ENCODE peak calls at places on chromosomes 2 and 18, in five cellular contexts. One of them, this sample, is unnamed.

GRCh38 chr2:124804014-124804940 is 779.2 kb downstream of the CNTNAP5 start:
- DNase-seq in endothelial cell of umbilical vein: no peak
- DNase-seq in neural progenitor cell: peak; percentile 71
- DNase-seq in GM23248: peak; percentile 43
- DNase-seq in PC-3: peak; percentile 46
- DNase-seq in this sample: no peak

GRCh38 chr2:20507711-20508110 is 60.8 kb downstream of the RHOB start:
- DNase-seq in endothelial cell of umbilical vein: no peak
- DNase-seq in PC-3: no peak
- DNase-seq in neural progenitor cell: no peak
- DNase-seq in GM23248: no peak
- DNase-seq in this sample: no peak

GRCh38 chr2:104429978-104430740 is 423.8 kb upstream of the POU3F3 start:
- DNase-seq in PC-3: no peak
- DNase-seq in GM23248: no peak
- DNase-seq in neural progenitor cell: peak; percentile 78
- DNase-seq in endothelial cell of umbilical vein: no peak
- DNase-seq in this sample: no peak

GRCh38 chr2:65922794-65923193 is 490.4 kb upstream of the SPRED2 start:
- DNase-seq in GM23248: peak; percentile 56
- DNase-seq in PC-3: peak; percentile 48
- DNase-seq in endothelial cell of umbilical vein: no peak
- DNase-seq in neural progenitor cell: no peak
- DNase-seq in this sample: no peak

GRCh38 chr2:196176142-196176738 is 4.9 kb upstream of the STK17B start:
- DNase-seq in endothelial cell of umbilical vein: no peak
- DNase-seq in neural progenitor cell: no peak
- DNase-seq in PC-3: no peak
- DNase-seq in GM23248: no peak
- DNase-seq in this sample: peak; percentile 96

GRCh38 chr2:63667132-63667531 is 78.4 kb downstream of the MDH1 start:
- DNase-seq in PC-3: peak; percentile 50
- DNase-seq in GM23248: peak; percentile 30
- DNase-seq in endothelial cell of umbilical vein: no peak
- DNase-seq in neural progenitor cell: no peak
- DNase-seq in this sample: no peak

GRCh38 chr2:31319391-31320175 is 85.6 kb downstream of the EHD3 start:
- DNase-seq in PC-3: no peak
- DNase-seq in GM23248: peak; percentile 83
- DNase-seq in endothelial cell of umbilical vein: peak; percentile 51
- DNase-seq in neural progenitor cell: no peak
- DNase-seq in this sample: peak; percentile 68

GRCh38 chr2:129483366-129483765 is 496.1 kb upstream of the RAB6C start:
- DNase-seq in endothelial cell of umbilical vein: no peak
- DNase-seq in neural progenitor cell: no peak
- DNase-seq in PC-3: no peak
- DNase-seq in GM23248: no peak
- DNase-seq in this sample: no peak

GRCh38 chr2:213834331-213834730 is 550.1 kb downstream of the SPAG16 start:
- DNase-seq in PC-3: peak; percentile 81
- DNase-seq in neural progenitor cell: no peak
- DNase-seq in GM23248: peak; percentile 88
- DNase-seq in endothelial cell of umbilical vein: peak; percentile 3
- DNase-seq in this sample: no peak

GRCh38 chr2:64105676-64106461 is 38.4 kb downstream of the PELI1 start:
- DNase-seq in neural progenitor cell: no peak
- DNase-seq in endothelial cell of umbilical vein: no peak
- DNase-seq in PC-3: no peak
- DNase-seq in GM23248: no peak
- DNase-seq in this sample: no peak

GRCh38 chr18:63342206-63342605 is 22.6 kb upstream of the BCL2 start:
- DNase-seq in neural progenitor cell: peak; percentile 66
- DNase-seq in PC-3: peak; percentile 52
- DNase-seq in GM23248: peak; percentile 37
- DNase-seq in endothelial cell of umbilical vein: peak; percentile 35
- DNase-seq in this sample: no peak

GRCh38 chr2:135030826-135031225 is 16.4 kb downstream of the MAP3K19 start:
- DNase-seq in neural progenitor cell: peak; percentile 66
- DNase-seq in GM23248: peak; percentile 60
- DNase-seq in endothelial cell of umbilical vein: peak; percentile 35
- DNase-seq in PC-3: peak; percentile 39
- DNase-seq in this sample: peak; percentile 49

GRCh38 chr2:235843591-235844395 is 324.4 kb downstream of the GBX2 start:
- DNase-seq in PC-3: no peak
- DNase-seq in neural progenitor cell: peak; percentile 49
- DNase-seq in endothelial cell of umbilical vein: no peak
- DNase-seq in GM23248: no peak
- DNase-seq in this sample: no peak

GRCh38 chr2:52000156-52000855 is 968.4 kb upstream of the NRXN1 start:
- DNase-seq in endothelial cell of umbilical vein: no peak
- DNase-seq in GM23248: peak; percentile 66
- DNase-seq in neural progenitor cell: no peak
- DNase-seq in PC-3: peak; percentile 8
- DNase-seq in this sample: no peak

GRCh38 chr2:69936913-69937312 is 22.0 kb downstream of the MXD1 start:
- DNase-seq in PC-3: no peak
- DNase-seq in GM23248: no peak
- DNase-seq in neural progenitor cell: no peak
- DNase-seq in endothelial cell of umbilical vein: peak; percentile 18
- DNase-seq in this sample: no peak

GRCh38 chr2:153536105-153536504 is 57.5 kb upstream of the RPRM start:
- DNase-seq in endothelial cell of umbilical vein: no peak
- DNase-seq in PC-3: no peak
- DNase-seq in GM23248: no peak
- DNase-seq in neural progenitor cell: no peak
- DNase-seq in this sample: no peak

GRCh38 chr18:70390366-70391090 is 101.7 kb downstream of the SOCS6 start:
- DNase-seq in endothelial cell of umbilical vein: no peak
- DNase-seq in GM23248: peak; percentile 64
- DNase-seq in PC-3: no peak
- DNase-seq in neural progenitor cell: no peak
- DNase-seq in this sample: no peak

GRCh38 chr2:176380341-176380740 is 111.1 kb downstream of the MTX2 start:
- DNase-seq in neural progenitor cell: no peak
- DNase-seq in GM23248: no peak
- DNase-seq in endothelial cell of umbilical vein: no peak
- DNase-seq in PC-3: no peak
- DNase-seq in this sample: no peak

GRCh38 chr2:102193074-102193473 is 6.3 kb downstream of the IL1RL2 start:
- DNase-seq in neural progenitor cell: no peak
- DNase-seq in GM23248: peak; percentile 40
- DNase-seq in PC-3: peak; percentile 77
- DNase-seq in endothelial cell of umbilical vein: no peak
- DNase-seq in this sample: no peak

GRCh38 chr2:102092518-102092917 is 50.0 kb upstream of the IL1R1 start:
- DNase-seq in endothelial cell of umbilical vein: no peak
- DNase-seq in GM23248: no peak
- DNase-seq in PC-3: no peak
- DNase-seq in neural progenitor cell: no peak
- DNase-seq in this sample: no peak

GRCh38 chr18:30211112-30211511 is 831.4 kb downstream of the DSC3 start:
- DNase-seq in endothelial cell of umbilical vein: no peak
- DNase-seq in neural progenitor cell: no peak
- DNase-seq in PC-3: no peak
- DNase-seq in GM23248: no peak
- DNase-seq in this sample: no peak

GRCh38 chr2:105344704-105345345 is 7.5 kb downstream of the C2orf49 start:
- DNase-seq in GM23248: peak; percentile 74
- DNase-seq in neural progenitor cell: peak; percentile 59
- DNase-seq in endothelial cell of umbilical vein: peak; percentile 62
- DNase-seq in PC-3: peak; percentile 77
- DNase-seq in this sample: no peak

GRCh38 chr2:109521233-109521632 is 92.5 kb downstream of the SEPTIN10 start:
- DNase-seq in PC-3: no peak
- DNase-seq in neural progenitor cell: no peak
- DNase-seq in GM23248: peak; percentile 29
- DNase-seq in endothelial cell of umbilical vein: no peak
- DNase-seq in this sample: no peak

GRCh38 chr2:204743368-204743960 is 198.2 kb downstream of the PARD3B start:
- DNase-seq in endothelial cell of umbilical vein: peak; percentile 61
- DNase-seq in GM23248: no peak
- DNase-seq in neural progenitor cell: no peak
- DNase-seq in PC-3: no peak
- DNase-seq in this sample: no peak

GRCh38 chr2:32832821-32833220 is 113.9 kb upstream of the LTBP1 start:
- DNase-seq in GM23248: peak; percentile 4
- DNase-seq in endothelial cell of umbilical vein: no peak
- DNase-seq in neural progenitor cell: peak; percentile 57
- DNase-seq in PC-3: no peak
- DNase-seq in this sample: no peak

GRCh38 chr2:105793230-105793975 is 48.7 kb downstream of the NCK2 start:
- DNase-seq in neural progenitor cell: no peak
- DNase-seq in endothelial cell of umbilical vein: no peak
- DNase-seq in PC-3: no peak
- DNase-seq in GM23248: no peak
- DNase-seq in this sample: no peak

GRCh38 chr18:6793986-6794385 is 64.5 kb downstream of the ARHGAP28 start:
- DNase-seq in PC-3: no peak
- DNase-seq in endothelial cell of umbilical vein: no peak
- DNase-seq in neural progenitor cell: no peak
- DNase-seq in GM23248: no peak
- DNase-seq in this sample: no peak

GRCh38 chr18:74081966-74082365 is 65.7 kb downstream of the FBXO15 start:
- DNase-seq in neural progenitor cell: no peak
- DNase-seq in GM23248: no peak
- DNase-seq in PC-3: no peak
- DNase-seq in endothelial cell of umbilical vein: no peak
- DNase-seq in this sample: no peak

GRCh38 chr18:74078257-74078656 is 69.4 kb downstream of the FBXO15 start:
- DNase-seq in neural progenitor cell: no peak
- DNase-seq in PC-3: no peak
- DNase-seq in GM23248: no peak
- DNase-seq in endothelial cell of umbilical vein: no peak
- DNase-seq in this sample: no peak

GRCh38 chr18:74083071-74083954 is 64.3 kb downstream of the FBXO15 start:
- DNase-seq in neural progenitor cell: no peak
- DNase-seq in endothelial cell of umbilical vein: no peak
- DNase-seq in PC-3: no peak
- DNase-seq in GM23248: no peak
- DNase-seq in this sample: no peak

GRCh38 chr18:74084184-74084583 is 63.5 kb downstream of the FBXO15 start:
- DNase-seq in GM23248: no peak
- DNase-seq in endothelial cell of umbilical vein: no peak
- DNase-seq in PC-3: no peak
- DNase-seq in neural progenitor cell: no peak
- DNase-seq in this sample: no peak

GRCh38 chr18:74082476-74083070 is 65.1 kb downstream of the FBXO15 start:
- DNase-seq in neural progenitor cell: peak; percentile 77
- DNase-seq in PC-3: peak; percentile 55
- DNase-seq in endothelial cell of umbilical vein: no peak
- DNase-seq in GM23248: peak; percentile 55
- DNase-seq in this sample: peak; percentile 52
- H3K4me2 ChIP-seq in neural progenitor cell: peak overlapping the region; percentile 36
- H3K4me2 ChIP-seq in PC-3: peak overlapping the region; percentile 24
- H3K4me2 ChIP-seq in endothelial cell of umbilical vein: no peak overlapping the region
- H3K4me2 ChIP-seq in GM23248: no peak overlapping the region
- H3K4me2 ChIP-seq in this sample: peak overlapping the region; percentile 43

DNA sequence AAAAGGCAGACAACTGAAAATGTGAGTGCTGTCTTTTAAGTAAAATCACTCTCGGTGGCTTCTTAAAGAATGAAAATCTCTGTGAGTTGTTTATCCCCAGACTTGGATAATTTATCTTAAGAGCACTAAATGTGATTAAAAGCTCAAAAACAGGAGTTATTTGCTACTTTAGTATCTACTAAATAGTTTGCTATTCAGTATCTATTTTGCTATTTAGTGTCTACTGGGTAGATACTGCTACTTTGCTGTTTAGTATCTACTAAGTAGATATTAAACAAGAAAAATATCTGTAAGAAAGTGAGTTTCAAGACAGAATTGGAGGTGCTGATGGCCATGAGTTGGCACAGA is 1.4 kb upstream of the KCNG3 start:
- DNase-seq in endothelial cell of umbilical vein: no peak
- DNase-seq in PC-3: no peak
- DNase-seq in GM23248: no peak
- DNase-seq in neural progenitor cell: no peak
- DNase-seq in this sample: no peak
- H3K4me3 ChIP-seq in endothelial cell of umbilical vein: no peak overlapping the region
- H3K4me3 ChIP-seq in PC-3: peak overlapping the region; percentile 75
- H3K4me3 ChIP-seq in GM23248: no peak overlapping the region
- H3K4me3 ChIP-seq in neural progenitor cell: peak overlapping the region; percentile 70
- H3K4me3 ChIP-seq in this sample: no peak overlapping the region

DNA sequence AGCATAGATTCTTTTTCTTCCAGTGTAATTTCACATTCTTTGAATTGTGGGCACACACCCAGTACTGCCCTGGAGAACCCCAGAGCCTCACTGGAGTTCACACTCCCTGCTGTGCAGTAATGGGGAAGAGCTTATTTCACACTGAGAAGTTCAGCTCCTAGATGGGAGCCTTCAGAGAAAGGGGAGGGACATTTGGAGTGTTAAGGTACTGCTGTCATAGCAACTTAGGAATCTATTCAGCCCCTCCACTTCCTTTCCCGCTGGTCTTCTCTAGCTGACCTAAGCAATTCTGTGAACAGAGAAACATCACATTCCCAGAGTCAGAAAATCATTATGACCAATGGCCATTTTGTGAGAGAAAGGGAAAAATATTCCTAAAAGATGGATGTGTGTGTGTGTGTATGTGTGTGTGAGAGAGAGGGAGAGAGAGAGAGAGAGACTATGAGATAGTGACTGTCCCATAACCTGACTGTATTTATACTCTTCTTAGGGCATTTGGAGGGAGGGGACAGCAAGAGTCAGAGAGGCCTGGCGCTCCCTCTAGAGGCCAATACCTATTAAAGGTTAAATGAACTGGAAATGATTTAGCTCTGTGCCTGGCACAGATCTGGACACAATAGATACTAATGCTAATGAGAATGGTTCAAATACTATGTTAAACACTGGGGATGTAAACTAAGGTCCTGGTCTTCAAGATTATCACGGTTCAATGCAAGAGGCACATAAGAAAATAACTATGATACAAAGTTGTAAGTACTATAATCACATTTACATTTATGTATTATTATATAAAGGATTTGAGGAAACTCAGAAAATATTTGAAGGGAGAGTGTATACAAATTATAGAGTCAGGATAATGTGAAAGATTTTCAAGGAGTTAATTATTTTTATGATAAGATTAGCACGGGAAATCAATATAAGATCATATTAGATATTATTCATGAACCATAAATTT is 41.5 kb upstream of the RPE start:
- DNase-seq in endothelial cell of umbilical vein: peak; percentile 65
- DNase-seq in GM23248: peak; percentile 73
- DNase-seq in PC-3: peak; percentile 68
- DNase-seq in neural progenitor cell: peak; percentile 86
- DNase-seq in this sample: peak; percentile 30
- H3K27me3 ChIP-seq in endothelial cell of umbilical vein: peaks cover 2% of the 10 kb centered on the region
- H3K27me3 ChIP-seq in GM23248: no peaks in the 10 kb centered on the region
- H3K27me3 ChIP-seq in PC-3: peaks cover 46% of the 10 kb centered on the region
- H3K27me3 ChIP-seq in neural progenitor cell: no peaks in the 10 kb centered on the region
- H3K27me3 ChIP-seq in this sample: peaks cover 12% of the 10 kb centered on the region

GRCh38 chr2:206116278-206116677 is 30.3 kb upstream of the INO80D start:
- DNase-seq in PC-3: no peak
- DNase-seq in neural progenitor cell: no peak
- DNase-seq in endothelial cell of umbilical vein: no peak
- DNase-seq in GM23248: no peak
- DNase-seq in this sample: no peak

GRCh38 chr2:206112108-206112507 is 26.1 kb upstream of the INO80D start:
- DNase-seq in GM23248: peak; percentile 20
- DNase-seq in neural progenitor cell: no peak
- DNase-seq in PC-3: no peak
- DNase-seq in endothelial cell of umbilical vein: no peak
- DNase-seq in this sample: no peak

GRCh38 chr2:206115026-206115578 is 29.1 kb upstream of the INO80D start:
- DNase-seq in neural progenitor cell: no peak
- DNase-seq in PC-3: peak; percentile 32
- DNase-seq in GM23248: no peak
- DNase-seq in endothelial cell of umbilical vein: no peak
- DNase-seq in this sample: no peak

GRCh38 chr2:206113148-206113547 is 27.2 kb upstream of the INO80D start:
- DNase-seq in GM23248: peak; percentile 49
- DNase-seq in PC-3: no peak
- DNase-seq in neural progenitor cell: no peak
- DNase-seq in endothelial cell of umbilical vein: no peak
- DNase-seq in this sample: no peak
- H3K4me2 ChIP-seq in GM23248: no peak overlapping the region
- H3K4me2 ChIP-seq in PC-3: no peak overlapping the region
- H3K4me2 ChIP-seq in neural progenitor cell: no peak overlapping the region
- H3K4me2 ChIP-seq in endothelial cell of umbilical vein: no peak overlapping the region
- H3K4me2 ChIP-seq in this sample: no peak overlapping the region